ENCODE peak calls at places on chromosome 14, in four cellular contexts. Q is left ventricle myocardium inferior, R is HTR-8/SVneo, J is T-cell. A is an unnamed sample.

GRCh38 chr14:60506010-60506409 is 2.9 kb upstream of the SIX6 start:
- DNase-seq in J (no peak), Q (no peak), R (no peak), A (no peak)

GRCh38 chr14:35121026-35121886 is 534 bp downstream of the PPP2R3C start:
- DNase-seq in Q (peak; percentile 17), J (no peak), R (no peak), A (peak; percentile 34)

GRCh38 chr14:67480011-67480410 is 8.5 kb downstream of the TMEM229B start:
- DNase-seq in J (no peak), R (no peak), Q (no peak), A (no peak)

GRCh38 chr14:90453401-90453951 is 56.6 kb downstream of the CALM1 start:
- DNase-seq in R (no peak), Q (peak; percentile 24), J (no peak), A (peak; percentile 79)

GRCh38 chr14:41607966-41608663 is 1.4 kb downstream of the LRFN5 start:
- DNase-seq in J (no peak), Q (no peak), R (no peak), A (no peak)

GRCh38 chr14:95519699-95520098 is 3.2 kb upstream of the SYNE3 start:
- DNase-seq in Q (peak; percentile 78), R (no peak), J (no peak), A (peak; percentile 87)

GRCh38 chr14:21840765-21841164 is 167.1 kb upstream of the OR4E1 start:
- DNase-seq in J (no peak), R (no peak), Q (no peak), A (no peak)

GRCh38 chr14:54683882-54684794 is 117.2 kb downstream of the SAMD4A start:
- DNase-seq in R (peak; percentile 61), J (no peak), Q (peak; percentile 39), A (peak; percentile 75)

GRCh38 chr14:104078031-104078455 is 7.5 kb upstream of the ASPG start:
- DNase-seq in J (peak; percentile 80), Q (peak; percentile 83), R (peak; percentile 94), A (peak; percentile 88)

GRCh38 chr14:72476657-72477499 is 417.0 kb downstream of the DPF3 start:
- DNase-seq in Q (peak; percentile 45), J (peak; percentile 23), R (peak; percentile 82), A (peak; percentile 33)

GRCh38 chr14:86296173-86296572 is 766.2 kb downstream of the FLRT2 start:
- DNase-seq in J (no peak), Q (no peak), R (no peak), A (no peak)

GRCh38 chr14:95095991-95096390 is 61.3 kb downstream of the DICER1 start:
- DNase-seq in Q (no peak), R (no peak), J (no peak), A (no peak)

GRCh38 chr14:97580923-97581495 is 783.8 kb downstream of the VRK1 start:
- DNase-seq in Q (no peak), R (no peak), J (no peak), A (no peak)

GRCh38 chr14:102592969-102593840 is 756 bp downstream of the RCOR1 start:
- DNase-seq in R (no peak), Q (peak; percentile 57), J (peak; percentile 56), A (peak; percentile 63)

GRCh38 chr14:94180655-94181271 is 6.6 kb downstream of the PPP4R4 start:
- DNase-seq in R (no peak), J (no peak), Q (no peak), A (no peak)

GRCh38 chr14:89455412-89455811 is 38.4 kb upstream of the FOXN3 start:
- DNase-seq in J (no peak), R (no peak), Q (no peak), A (peak; percentile 47)

GRCh38 chr14:54594531-54594930 is 27.6 kb downstream of the SAMD4A start:
- DNase-seq in Q (no peak), R (no peak), J (no peak), A (no peak)

GRCh38 chr14:69363055-69363454 is 35.0 kb downstream of the ERH start:
- DNase-seq in Q (peak; percentile 33), J (no peak), R (no peak), A (peak; percentile 53)

GRCh38 chr14:89262041-89262440 is 155.0 kb downstream of the FOXN3 start:
- DNase-seq in R (no peak), Q (no peak), J (no peak), A (no peak)

GRCh38 chr14:34857689-34858449 is 17.3 kb downstream of the BAZ1A start:
- DNase-seq in Q (no peak), J (peak; percentile 39), R (no peak), A (no peak)